ENCODE peak calls at places on chromosome 15, in four cellular contexts. G is AG09319, C is colonic mucosa, K is A549. U is an unnamed sample.
A peak's percentile ranks its signal among the peaks of the same experiment; 100 is the strongest.

GRCh38 chr15:20106026-20106425 is 435.6 kb downstream of the GOLGA6L6 start:
- DNase-seq in G (no peak), C (no peak), K (no peak), U (peak; percentile 45)

GRCh38 chr15:99212401-99212800 is 37.0 kb downstream of the TTC23 start:
- DNase-seq in G (no peak), C (no peak), K (peak; percentile 14), U (no peak)

GRCh38 chr15:89498574-89498906 is 2.2 kb upstream of the RHCG start:
- DNase-seq in G (no peak), C (no peak), K (no peak), U (no peak)

GRCh38 chr15:65638681-65639089 is 16.9 kb downstream of the SLC24A1 start:
- DNase-seq in G (peak; percentile 67), C (peak; percentile 54), K (peak; percentile 84), U (no peak)

GRCh38 chr15:78638658-78639314 is 2.2 kb downstream of the CHRNB4 start:
- DNase-seq in G (no peak), C (peak; percentile 60), K (peak; percentile 70), U (peak; percentile 71)

GRCh38 chr15:78007965-78008886 is 69.3 kb downstream of the TBC1D2B start:
- DNase-seq in G (peak; percentile 59), C (peak; percentile 67), K (no peak), U (peak; percentile 56)

GRCh38 chr15:68700395-68701123 is 120.1 kb downstream of the ANP32A start:
- DNase-seq in G (no peak), C (peak; percentile 26), K (no peak), U (no peak)

GRCh38 chr15:89888214-89888804 is 5.5 kb downstream of the AP3S2 start:
- DNase-seq in G (no peak), C (peak; percentile 60), K (peak; percentile 69), U (no peak)

GRCh38 chr15:38724827-38725226 is 160.2 kb upstream of the RASGRP1 start:
- DNase-seq in G (no peak), C (no peak), K (no peak), U (no peak)
- TF ChIP-seq CTCF in G (no peak), C (no peak), K (no peak), U (no peak)

GRCh38 chr15:87496795-87497194 is 759.7 kb downstream of the NTRK3 start:
- DNase-seq in G (no peak), C (no peak), K (no peak), U (no peak)
- TF ChIP-seq CTCF in G (no peak), C (no peak), K (no peak), U (no peak)

DNA sequence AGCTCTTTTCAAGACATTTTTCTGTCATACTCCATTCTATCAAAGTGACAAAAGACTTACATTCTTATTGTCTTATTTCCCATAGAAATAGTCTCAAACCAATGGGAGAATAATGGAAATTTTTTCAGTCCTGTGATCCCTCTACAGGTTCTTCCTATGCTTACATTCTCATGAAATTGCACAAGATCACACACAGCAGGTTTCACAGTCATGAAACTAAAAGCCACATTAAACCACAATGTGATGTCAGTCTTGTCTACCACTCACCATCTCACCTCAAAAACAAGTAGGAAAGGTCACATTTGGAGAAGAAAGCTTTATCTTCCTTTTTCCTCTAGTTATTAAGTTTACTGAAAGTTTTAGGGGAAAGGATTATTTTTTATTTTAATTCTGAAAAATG is 161.0 kb upstream of the RORA start:
- DNase-seq in G (no peak), C (no peak), K (no peak), U (no peak)
- TF ChIP-seq CTCF in G (no peak), C (no peak), K (no peak), U (no peak)

GRCh38 chr15:57540736-57541135 is 51.0 kb upstream of the MYZAP start:
- DNase-seq in G (no peak), C (no peak), K (no peak), U (no peak)

GRCh38 chr15:57541271-57541670 is 50.4 kb upstream of the MYZAP start:
- DNase-seq in G (no peak), C (no peak), K (no peak), U (no peak)

GRCh38 chr15:57544840-57545239 is 46.9 kb upstream of the MYZAP start:
- DNase-seq in G (no peak), C (no peak), K (no peak), U (no peak)

GRCh38 chr15:57541805-57542504 is 49.7 kb upstream of the MYZAP start:
- DNase-seq in G (peak; percentile 55), C (peak; percentile 85), K (peak; percentile 77), U (peak; percentile 84)

GRCh38 chr15:57542505-57542817 is 49.2 kb upstream of the MYZAP start:
- DNase-seq in G (no peak), C (no peak), K (no peak), U (no peak)
- TF ChIP-seq CTCF in G (no peak), C (peak; percentile 5), K (peak; percentile 24), U (no peak)